ENCODE peak calls at places on chromosomes 13 and 19, in five cellular contexts. One of them, this sample, is unnamed.

GRCh38 chr19:45906221-45906620 is 3.8 kb upstream of the MYPOP start:
- DNase-seq in body of pancreas: no peak
- DNase-seq in uterus: no peak
- DNase-seq in fibroblast of lung: peak; percentile 31
- DNase-seq in mesendoderm: no peak
- DNase-seq in this sample: no peak

GRCh38 chr19:46030861-46031550 is 8.2 kb upstream of the PGLYRP1 start:
- DNase-seq in mesendoderm: no peak
- DNase-seq in body of pancreas: no peak
- DNase-seq in uterus: no peak
- DNase-seq in fibroblast of lung: no peak
- DNase-seq in this sample: peak; percentile 35

GRCh38 chr13:86856996-86857395 is 814.2 kb upstream of the SLITRK5 start:
- DNase-seq in fibroblast of lung: peak; percentile 53
- DNase-seq in mesendoderm: peak; percentile 59
- DNase-seq in uterus: no peak
- DNase-seq in body of pancreas: no peak
- DNase-seq in this sample: no peak

GRCh38 chr13:43725460-43725859 is 61.3 kb downstream of the ENOX1 start:
- DNase-seq in fibroblast of lung: no peak
- DNase-seq in body of pancreas: no peak
- DNase-seq in uterus: no peak
- DNase-seq in mesendoderm: no peak
- DNase-seq in this sample: no peak

GRCh38 chr13:75153834-75154233 is 328.1 kb downstream of the TBC1D4 start:
- DNase-seq in body of pancreas: no peak
- DNase-seq in uterus: no peak
- DNase-seq in mesendoderm: no peak
- DNase-seq in fibroblast of lung: peak; percentile 32
- DNase-seq in this sample: no peak

GRCh38 chr19:38513762-38514167 is 80.3 kb downstream of the RYR1 start:
- DNase-seq in body of pancreas: no peak
- DNase-seq in fibroblast of lung: no peak
- DNase-seq in mesendoderm: no peak
- DNase-seq in uterus: no peak
- DNase-seq in this sample: no peak

GRCh38 chr19:5238700-5239099 is 101.9 kb downstream of the PTPRS start:
- DNase-seq in fibroblast of lung: no peak
- DNase-seq in body of pancreas: no peak
- DNase-seq in mesendoderm: peak; percentile 22
- DNase-seq in uterus: no peak
- DNase-seq in this sample: no peak

GRCh38 chr13:30685320-30685859 is 50.0 kb upstream of the ALOX5AP start:
- DNase-seq in body of pancreas: no peak
- DNase-seq in fibroblast of lung: no peak
- DNase-seq in uterus: no peak
- DNase-seq in mesendoderm: no peak
- DNase-seq in this sample: no peak

GRCh38 chr13:91930687-91931086 is 532.3 kb downstream of the GPC5 start:
- DNase-seq in body of pancreas: no peak
- DNase-seq in mesendoderm: no peak
- DNase-seq in fibroblast of lung: peak; percentile 1
- DNase-seq in uterus: no peak
- DNase-seq in this sample: no peak

GRCh38 chr13:33204130-33204927 is 81.2 kb downstream of the STARD13 start:
- DNase-seq in uterus: peak; percentile 86
- DNase-seq in body of pancreas: peak; percentile 88
- DNase-seq in mesendoderm: no peak
- DNase-seq in fibroblast of lung: peak; percentile 89
- DNase-seq in this sample: peak; percentile 86

GRCh38 chr19:2166741-2167738 is 3.3 kb downstream of the DOT1L start:
- DNase-seq in mesendoderm: no peak
- DNase-seq in fibroblast of lung: peak; percentile 78
- DNase-seq in body of pancreas: peak; percentile 92
- DNase-seq in uterus: peak; percentile 81
- DNase-seq in this sample: peak; percentile 93

GRCh38 chr19:7199613-7200533 is 94.3 kb downstream of the INSR start:
- DNase-seq in fibroblast of lung: no peak
- DNase-seq in uterus: no peak
- DNase-seq in body of pancreas: peak; percentile 74
- DNase-seq in mesendoderm: peak; percentile 19
- DNase-seq in this sample: no peak

GRCh38 chr13:24083722-24084421 is 76.6 kb upstream of the SPATA13 start:
- DNase-seq in uterus: no peak
- DNase-seq in body of pancreas: no peak
- DNase-seq in fibroblast of lung: no peak
- DNase-seq in mesendoderm: no peak
- DNase-seq in this sample: no peak

GRCh38 chr13:90445179-90445578 is 902.3 kb upstream of the MIR17HG start:
- DNase-seq in body of pancreas: peak; percentile 10
- DNase-seq in mesendoderm: peak; percentile 90
- DNase-seq in fibroblast of lung: peak; percentile 98
- DNase-seq in uterus: no peak
- DNase-seq in this sample: no peak

GRCh38 chr13:112843392-112844250 is 125.4 kb upstream of the MCF2L start:
- DNase-seq in fibroblast of lung: no peak
- DNase-seq in body of pancreas: no peak
- DNase-seq in uterus: no peak
- DNase-seq in mesendoderm: no peak
- DNase-seq in this sample: no peak

GRCh38 chr13:43363156-43363918 is 340.0 kb downstream of the DNAJC15 start:
- DNase-seq in fibroblast of lung: peak; percentile 81
- DNase-seq in mesendoderm: no peak
- DNase-seq in uterus: no peak
- DNase-seq in body of pancreas: no peak
- DNase-seq in this sample: no peak

GRCh38 chr19:488505-489417 is 7.5 kb upstream of the MADCAM1 start:
- DNase-seq in uterus: peak; percentile 96
- DNase-seq in fibroblast of lung: peak; percentile 93
- DNase-seq in mesendoderm: peak; percentile 95
- DNase-seq in body of pancreas: peak; percentile 96
- DNase-seq in this sample: peak; percentile 95

GRCh38 chr13:40667622-40667978 is 1.2 kb upstream of the FOXO1 start:
- DNase-seq in fibroblast of lung: no peak
- DNase-seq in mesendoderm: peak; percentile 42
- DNase-seq in uterus: peak; percentile 39
- DNase-seq in body of pancreas: no peak
- DNase-seq in this sample: peak; percentile 73

GRCh38 chr13:51895906-51896888 is 34.4 kb downstream of the CCDC70 start:
- DNase-seq in uterus: no peak
- DNase-seq in fibroblast of lung: peak; percentile 50
- DNase-seq in body of pancreas: peak; percentile 60
- DNase-seq in mesendoderm: peak; percentile 74
- DNase-seq in this sample: peak; percentile 65

GRCh38 chr19:50333737-50334617 is 4.8 kb upstream of the KCNC3 start:
- DNase-seq in mesendoderm: no peak
- DNase-seq in body of pancreas: peak; percentile 84
- DNase-seq in uterus: peak; percentile 43
- DNase-seq in fibroblast of lung: no peak
- DNase-seq in this sample: no peak

GRCh38 chr13:59464926-59465325 is 698.8 kb downstream of the DIAPH3 start:
- DNase-seq in uterus: no peak
- DNase-seq in body of pancreas: no peak
- DNase-seq in fibroblast of lung: no peak
- DNase-seq in mesendoderm: no peak
- DNase-seq in this sample: no peak

GRCh38 chr19:11405846-11406643 is 13.1 kb downstream of the RGL3 start:
- DNase-seq in body of pancreas: no peak
- DNase-seq in uterus: no peak
- DNase-seq in mesendoderm: peak; percentile 62
- DNase-seq in fibroblast of lung: no peak
- DNase-seq in this sample: no peak

GRCh38 chr13:112324121-112324520 is 52.0 kb upstream of the SPACA7 start:
- DNase-seq in fibroblast of lung: no peak
- DNase-seq in body of pancreas: no peak
- DNase-seq in uterus: no peak
- DNase-seq in mesendoderm: no peak
- DNase-seq in this sample: no peak

GRCh38 chr19:57559008-57559403 is 657 bp downstream of the ZNF550 start:
- DNase-seq in fibroblast of lung: peak; percentile 18
- DNase-seq in body of pancreas: peak; percentile 13
- DNase-seq in uterus: no peak
- DNase-seq in mesendoderm: peak; percentile 56
- DNase-seq in this sample: no peak

GRCh38 chr13:32284927-32285632 is 30.1 kb downstream of the ZAR1L start:
- DNase-seq in uterus: no peak
- DNase-seq in mesendoderm: peak; percentile 9
- DNase-seq in fibroblast of lung: peak; percentile 91
- DNase-seq in body of pancreas: peak; percentile 20
- DNase-seq in this sample: no peak

GRCh38 chr19:53908106-53908932 is 759 bp upstream of the CACNG7 start:
- DNase-seq in body of pancreas: no peak
- DNase-seq in uterus: peak; percentile 26
- DNase-seq in fibroblast of lung: peak; percentile 51
- DNase-seq in mesendoderm: peak; percentile 89
- DNase-seq in this sample: no peak

GRCh38 chr19:50312967-50313811 is 16.0 kb downstream of the KCNC3 start:
- DNase-seq in mesendoderm: no peak
- DNase-seq in fibroblast of lung: no peak
- DNase-seq in body of pancreas: no peak
- DNase-seq in uterus: no peak
- DNase-seq in this sample: no peak

GRCh38 chr13:66563076-66563475 is 667.1 kb downstream of the PCDH9 start:
- DNase-seq in mesendoderm: peak; percentile 40
- DNase-seq in uterus: no peak
- DNase-seq in body of pancreas: no peak
- DNase-seq in fibroblast of lung: peak; percentile 10
- DNase-seq in this sample: no peak

DNA sequence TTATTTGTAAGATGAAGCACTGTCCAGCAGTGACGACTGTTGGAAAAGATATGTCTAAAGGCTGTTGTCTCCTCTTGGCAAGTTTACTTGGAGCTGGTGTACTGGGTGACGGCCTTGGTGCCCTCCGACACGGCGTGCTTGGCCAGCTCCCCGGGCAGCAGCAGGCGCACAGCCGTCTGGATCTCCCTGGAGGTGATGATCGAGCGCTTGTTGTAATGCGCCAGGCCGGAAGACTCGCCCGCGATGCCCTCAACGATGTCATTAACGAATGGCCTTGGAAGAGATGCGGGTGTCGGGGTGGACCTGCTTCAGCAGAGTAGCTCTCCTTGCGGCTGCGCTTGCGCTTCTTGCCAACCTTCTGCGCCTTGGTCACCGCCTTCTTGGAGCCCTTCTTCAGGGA is 24.6 kb upstream of the ZDHHC20 start:
- DNase-seq in uterus: no peak
- DNase-seq in fibroblast of lung: no peak
- DNase-seq in mesendoderm: no peak
- DNase-seq in body of pancreas: no peak
- DNase-seq in this sample: no peak
- H3K4me3 ChIP-seq in uterus: no peak overlapping the region
- H3K4me3 ChIP-seq in fibroblast of lung: no peak overlapping the region
- H3K4me3 ChIP-seq in mesendoderm: no peak overlapping the region
- H3K4me3 ChIP-seq in body of pancreas: no peak overlapping the region
- H3K4me3 ChIP-seq in this sample: no peak overlapping the region

GRCh38 chr13:29579094-29579493 is 16.4 kb downstream of the SLC7A1 start:
- DNase-seq in mesendoderm: no peak
- DNase-seq in uterus: no peak
- DNase-seq in fibroblast of lung: no peak
- DNase-seq in body of pancreas: no peak
- DNase-seq in this sample: no peak

GRCh38 chr13:29576581-29576980 is 18.9 kb downstream of the SLC7A1 start:
- DNase-seq in uterus: no peak
- DNase-seq in body of pancreas: no peak
- DNase-seq in fibroblast of lung: no peak
- DNase-seq in mesendoderm: no peak
- DNase-seq in this sample: no peak

GRCh38 chr13:29575098-29575497 is 20.4 kb downstream of the SLC7A1 start:
- DNase-seq in fibroblast of lung: no peak
- DNase-seq in mesendoderm: no peak
- DNase-seq in body of pancreas: no peak
- DNase-seq in uterus: no peak
- DNase-seq in this sample: no peak

GRCh38 chr13:29578300-29579048 is 17.0 kb downstream of the SLC7A1 start:
- DNase-seq in body of pancreas: no peak
- DNase-seq in mesendoderm: no peak
- DNase-seq in fibroblast of lung: no peak
- DNase-seq in uterus: no peak
- DNase-seq in this sample: no peak

GRCh38 chr13:29577135-29578051 is 18.1 kb downstream of the SLC7A1 start:
- DNase-seq in mesendoderm: no peak
- DNase-seq in fibroblast of lung: no peak
- DNase-seq in uterus: no peak
- DNase-seq in body of pancreas: peak; percentile 85
- DNase-seq in this sample: no peak
- H3K4me1 ChIP-seq in mesendoderm: peaks cover 26% of the 10 kb centered on the region
- H3K4me1 ChIP-seq in fibroblast of lung: peaks cover 2% of the 10 kb centered on the region
- H3K4me1 ChIP-seq in uterus: no peaks in the 10 kb centered on the region
- H3K4me1 ChIP-seq in body of pancreas: peaks cover 86% of the 10 kb centered on the region
- H3K4me1 ChIP-seq in this sample: peaks cover 62% of the 10 kb centered on the region

GRCh38 chr19:13102666-13103584 is at the start of gene LYL1:
- DNase-seq in fibroblast of lung: peak; percentile 39
- DNase-seq in uterus: peak; percentile 78
- DNase-seq in mesendoderm: peak; percentile 89
- DNase-seq in body of pancreas: peak; percentile 56
- DNase-seq in this sample: no peak

GRCh38 chr19:13100031-13100588 is 2.5 kb downstream of the LYL1 start:
- DNase-seq in fibroblast of lung: peak; percentile 32
- DNase-seq in body of pancreas: no peak
- DNase-seq in mesendoderm: no peak
- DNase-seq in uterus: no peak
- DNase-seq in this sample: no peak

GRCh38 chr19:13102416-13102665 is 317 bp downstream of the LYL1 start:
- DNase-seq in body of pancreas: no peak
- DNase-seq in mesendoderm: no peak
- DNase-seq in uterus: no peak
- DNase-seq in fibroblast of lung: no peak
- DNase-seq in this sample: no peak

GRCh38 chr19:13100871-13101589 is 1.6 kb downstream of the LYL1 start:
- DNase-seq in body of pancreas: no peak
- DNase-seq in fibroblast of lung: no peak
- DNase-seq in uterus: no peak
- DNase-seq in mesendoderm: peak; percentile 49
- DNase-seq in this sample: no peak

GRCh38 chr19:13101590-13102415 is 855 bp downstream of the LYL1 start:
- DNase-seq in uterus: no peak
- DNase-seq in body of pancreas: no peak
- DNase-seq in fibroblast of lung: no peak
- DNase-seq in mesendoderm: no peak
- DNase-seq in this sample: no peak
- H3K4me3 ChIP-seq in uterus: peak overlapping the region; percentile 30
- H3K4me3 ChIP-seq in body of pancreas: no peak overlapping the region
- H3K4me3 ChIP-seq in fibroblast of lung: no peak overlapping the region
- H3K4me3 ChIP-seq in mesendoderm: no peak overlapping the region
- H3K4me3 ChIP-seq in this sample: peak overlapping the region; percentile 53

GRCh38 chr13:97322740-97323342 is 100.7 kb downstream of the MBNL2 start:
- DNase-seq in body of pancreas: no peak
- DNase-seq in fibroblast of lung: peak; percentile 60
- DNase-seq in mesendoderm: no peak
- DNase-seq in uterus: no peak
- DNase-seq in this sample: no peak
- H3K4me1 ChIP-seq in body of pancreas: peaks cover 51% of the 10 kb centered on the region
- H3K4me1 ChIP-seq in fibroblast of lung: peaks cover 33% of the 10 kb centered on the region
- H3K4me1 ChIP-seq in mesendoderm: peaks cover under 1% of the 10 kb centered on the region
- H3K4me1 ChIP-seq in uterus: no peaks in the 10 kb centered on the region
- H3K4me1 ChIP-seq in this sample: peaks cover 36% of the 10 kb centered on the region

GRCh38 chr19:48962849-48963165 is 2.3 kb upstream of the FTL start:
- DNase-seq in uterus: no peak
- DNase-seq in mesendoderm: no peak
- DNase-seq in fibroblast of lung: no peak
- DNase-seq in body of pancreas: no peak
- DNase-seq in this sample: no peak
- H3K4me3 ChIP-seq in uterus: no peak overlapping the region
- H3K4me3 ChIP-seq in mesendoderm: no peak overlapping the region
- H3K4me3 ChIP-seq in fibroblast of lung: no peak overlapping the region
- H3K4me3 ChIP-seq in body of pancreas: no peak overlapping the region
- H3K4me3 ChIP-seq in this sample: no peak overlapping the region

This sample was measured in suprapubic skin.